ENCODE peak calls at places on chromosomes 5 and 9, in four cellular contexts. One of them, this sample, is unnamed.

GRCh38 chr9:128735373-128735772 is 11.4 kb upstream of the ZDHHC12 start:
- DNase-seq in A549: no peak
- DNase-seq in 8988T: no peak
- DNase-seq in kidney tubule cell: no peak
- DNase-seq in this sample: peak; percentile 4

GRCh38 chr5:14741721-14742426 is 77.4 kb downstream of the OTULIN start:
- DNase-seq in A549: no peak
- DNase-seq in 8988T: no peak
- DNase-seq in kidney tubule cell: no peak
- DNase-seq in this sample: peak; percentile 53

GRCh38 chr9:116316231-116316630 is 162.6 kb downstream of the PAPPA start:
- DNase-seq in A549: no peak
- DNase-seq in 8988T: no peak
- DNase-seq in kidney tubule cell: no peak
- DNase-seq in this sample: no peak

GRCh38 chr5:44881266-44881665 is 72.5 kb downstream of the MRPS30 start:
- DNase-seq in A549: no peak
- DNase-seq in 8988T: no peak
- DNase-seq in kidney tubule cell: peak; percentile 79
- DNase-seq in this sample: no peak

GRCh38 chr5:171311698-171312083 is 2.6 kb downstream of the TLX3 start:
- DNase-seq in A549: no peak
- DNase-seq in 8988T: no peak
- DNase-seq in kidney tubule cell: no peak
- DNase-seq in this sample: no peak

GRCh38 chr5:150036513-150036912 is 36.0 kb downstream of the HMGXB3 start:
- DNase-seq in A549: peak; percentile 58
- DNase-seq in 8988T: peak; percentile 70
- DNase-seq in kidney tubule cell: peak; percentile 37
- DNase-seq in this sample: no peak

GRCh38 chr9:115691686-115692085 is 461.9 kb upstream of the PAPPA start:
- DNase-seq in A549: no peak
- DNase-seq in 8988T: no peak
- DNase-seq in kidney tubule cell: peak; percentile 68
- DNase-seq in this sample: no peak

GRCh38 chr5:61029456-61030162 is 84.6 kb downstream of the NDUFAF2 start:
- DNase-seq in A549: no peak
- DNase-seq in 8988T: no peak
- DNase-seq in kidney tubule cell: no peak
- DNase-seq in this sample: no peak

GRCh38 chr5:128782446-128782845 is 182.8 kb upstream of the SLC27A6 start:
- DNase-seq in A549: no peak
- DNase-seq in 8988T: no peak
- DNase-seq in kidney tubule cell: peak; percentile 75
- DNase-seq in this sample: peak; percentile 68

GRCh38 chr5:72503888-72504491 is 3.2 kb downstream of the ZNF366 start:
- DNase-seq in A549: peak; percentile 15
- DNase-seq in 8988T: peak; percentile 27
- DNase-seq in kidney tubule cell: peak; percentile 46
- DNase-seq in this sample: peak; percentile 55

GRCh38 chr5:622946-623522 is 10.9 kb downstream of the CEP72 start:
- DNase-seq in A549: no peak
- DNase-seq in 8988T: no peak
- DNase-seq in kidney tubule cell: no peak
- DNase-seq in this sample: no peak

GRCh38 chr9:18730241-18730640 is 256.3 kb downstream of the ADAMTSL1 start:
- DNase-seq in A549: no peak
- DNase-seq in 8988T: no peak
- DNase-seq in kidney tubule cell: no peak
- DNase-seq in this sample: no peak

GRCh38 chr5:100827481-100827889 is 75.6 kb downstream of the ST8SIA4 start:
- DNase-seq in A549: no peak
- DNase-seq in 8988T: peak; percentile 10
- DNase-seq in kidney tubule cell: peak; percentile 71
- DNase-seq in this sample: no peak

GRCh38 chr9:73118898-73119554 is 32.6 kb upstream of the ANXA1 start:
- DNase-seq in A549: peak; percentile 80
- DNase-seq in 8988T: no peak
- DNase-seq in kidney tubule cell: peak; percentile 94
- DNase-seq in this sample: no peak

GRCh38 chr5:40648150-40648549 is 31.6 kb upstream of the PTGER4 start:
- DNase-seq in A549: no peak
- DNase-seq in 8988T: no peak
- DNase-seq in kidney tubule cell: no peak
- DNase-seq in this sample: no peak

GRCh38 chr5:115601709-115602584 is at the start of gene TICAM2:
- DNase-seq in A549: peak; percentile 52
- DNase-seq in 8988T: peak; percentile 43
- DNase-seq in kidney tubule cell: peak; percentile 69
- DNase-seq in this sample: peak; percentile 84

GRCh38 chr5:166845044-166845443 is 1446.4 kb upstream of the WWC1 start:
- DNase-seq in A549: no peak
- DNase-seq in 8988T: no peak
- DNase-seq in kidney tubule cell: peak; percentile 7
- DNase-seq in this sample: no peak

GRCh38 chr9:69472101-69472625 is 147.1 kb downstream of the ENTREP1 start:
- DNase-seq in A549: no peak
- DNase-seq in 8988T: no peak
- DNase-seq in kidney tubule cell: no peak
- DNase-seq in this sample: no peak

GRCh38 chr5:870973-871372 is 20.2 kb upstream of the ZDHHC11 start:
- DNase-seq in A549: no peak
- DNase-seq in 8988T: no peak
- DNase-seq in kidney tubule cell: no peak
- DNase-seq in this sample: no peak

This sample was measured in Right ventricle myocardium inferior.